ENCODE peak calls at places on chromosomes 7 and 10, in ten cellular contexts. One of them, this sample, is unnamed.

GRCh38 chr7:140084972-140085371 is 22.2 kb upstream of the PARP12 start:
- DNase-seq in hepatocyte: no peak
- DNase-seq in NCI-H1694 treated with DMSO at 0.1 percent for 48 hours: no peak
- DNase-seq in A549: no peak
- DNase-seq in dorsolateral prefrontal cortex: no peak
- DNase-seq in activated naive CD4-positive, alpha-beta T cell: no peak
- DNase-seq in esophagus squamous epithelium: no peak
- DNase-seq in omental fat pad: no peak
- DNase-seq in stomach: no peak
- DNase-seq in NCI-H226: no peak
- DNase-seq in this sample: no peak

GRCh38 chr7:65798111-65799075 is 74.5 kb upstream of the VKORC1L1 start:
- DNase-seq in hepatocyte: no peak
- DNase-seq in NCI-H1694 treated with DMSO at 0.1 percent for 48 hours: no peak
- DNase-seq in A549: no peak
- DNase-seq in dorsolateral prefrontal cortex: no peak
- DNase-seq in activated naive CD4-positive, alpha-beta T cell: no peak
- DNase-seq in esophagus squamous epithelium: no peak
- DNase-seq in omental fat pad: no peak
- DNase-seq in stomach: no peak
- DNase-seq in NCI-H226: peak
- DNase-seq in this sample: no peak

GRCh38 chr7:53684693-53685092 is 649.3 kb downstream of the POM121L12 start:
- DNase-seq in hepatocyte: no peak
- DNase-seq in NCI-H1694 treated with DMSO at 0.1 percent for 48 hours: no peak
- DNase-seq in A549: no peak
- DNase-seq in dorsolateral prefrontal cortex: no peak
- DNase-seq in activated naive CD4-positive, alpha-beta T cell: no peak
- DNase-seq in esophagus squamous epithelium: no peak
- DNase-seq in omental fat pad: no peak
- DNase-seq in stomach: no peak
- DNase-seq in NCI-H226: no peak
- DNase-seq in this sample: no peak

GRCh38 chr7:46011501-46011900 is 90.4 kb upstream of the IGFBP3 start:
- DNase-seq in hepatocyte: no peak
- DNase-seq in NCI-H1694 treated with DMSO at 0.1 percent for 48 hours: no peak
- DNase-seq in A549: no peak
- DNase-seq in dorsolateral prefrontal cortex: no peak
- DNase-seq in activated naive CD4-positive, alpha-beta T cell: no peak
- DNase-seq in esophagus squamous epithelium: no peak
- DNase-seq in omental fat pad: no peak
- DNase-seq in stomach: no peak
- DNase-seq in NCI-H226: peak
- DNase-seq in this sample: no peak

GRCh38 chr7:92925876-92926696 is 89.7 kb upstream of the CDK6 start:
- DNase-seq in hepatocyte: peak
- DNase-seq in NCI-H1694 treated with DMSO at 0.1 percent for 48 hours: no peak
- DNase-seq in A549: no peak
- DNase-seq in dorsolateral prefrontal cortex: no peak
- DNase-seq in activated naive CD4-positive, alpha-beta T cell: no peak
- DNase-seq in esophagus squamous epithelium: no peak
- DNase-seq in omental fat pad: no peak
- DNase-seq in stomach: no peak
- DNase-seq in NCI-H226: no peak
- DNase-seq in this sample: no peak

GRCh38 chr7:95246935-95247370 is 77.4 kb downstream of the PON1 start:
- DNase-seq in hepatocyte: peak
- DNase-seq in NCI-H1694 treated with DMSO at 0.1 percent for 48 hours: peak
- DNase-seq in A549: peak
- DNase-seq in dorsolateral prefrontal cortex: peak
- DNase-seq in activated naive CD4-positive, alpha-beta T cell: no peak
- DNase-seq in esophagus squamous epithelium: no peak
- DNase-seq in omental fat pad: no peak
- DNase-seq in stomach: peak
- DNase-seq in NCI-H226: peak
- DNase-seq in this sample: peak

GRCh38 chr7:42843209-42843800 is 68.6 kb downstream of the C7orf25 start:
- DNase-seq in hepatocyte: peak
- DNase-seq in NCI-H1694 treated with DMSO at 0.1 percent for 48 hours: peak
- DNase-seq in A549: peak
- DNase-seq in dorsolateral prefrontal cortex: no peak
- DNase-seq in activated naive CD4-positive, alpha-beta T cell: no peak
- DNase-seq in esophagus squamous epithelium: no peak
- DNase-seq in omental fat pad: no peak
- DNase-seq in stomach: peak
- DNase-seq in NCI-H226: no peak
- DNase-seq in this sample: peak

GRCh38 chr10:71236286-71236685 is 23.9 kb downstream of the UNC5B start:
- DNase-seq in hepatocyte: peak
- DNase-seq in NCI-H1694 treated with DMSO at 0.1 percent for 48 hours: no peak
- DNase-seq in A549: no peak
- DNase-seq in dorsolateral prefrontal cortex: no peak
- DNase-seq in activated naive CD4-positive, alpha-beta T cell: no peak
- DNase-seq in esophagus squamous epithelium: no peak
- DNase-seq in omental fat pad: no peak
- DNase-seq in stomach: no peak
- DNase-seq in NCI-H226: no peak
- DNase-seq in this sample: no peak

GRCh38 chr7:31763548-31763947 is 76.5 kb downstream of the PPP1R17 start:
- DNase-seq in hepatocyte: no peak
- DNase-seq in NCI-H1694 treated with DMSO at 0.1 percent for 48 hours: no peak
- DNase-seq in A549: peak
- DNase-seq in dorsolateral prefrontal cortex: no peak
- DNase-seq in activated naive CD4-positive, alpha-beta T cell: no peak
- DNase-seq in esophagus squamous epithelium: no peak
- DNase-seq in omental fat pad: no peak
- DNase-seq in stomach: no peak
- DNase-seq in NCI-H226: no peak
- DNase-seq in this sample: no peak

GRCh38 chr7:35647171-35647574 is 47.8 kb downstream of the HERPUD2 start:
- DNase-seq in hepatocyte: peak
- DNase-seq in NCI-H1694 treated with DMSO at 0.1 percent for 48 hours: peak
- DNase-seq in A549: no peak
- DNase-seq in dorsolateral prefrontal cortex: no peak
- DNase-seq in activated naive CD4-positive, alpha-beta T cell: no peak
- DNase-seq in esophagus squamous epithelium: no peak
- DNase-seq in omental fat pad: no peak
- DNase-seq in stomach: no peak
- DNase-seq in NCI-H226: no peak
- DNase-seq in this sample: no peak

GRCh38 chr7:76155938-76156337 is 45.8 kb upstream of the SRRM3 start:
- DNase-seq in hepatocyte: peak
- DNase-seq in NCI-H1694 treated with DMSO at 0.1 percent for 48 hours: no peak
- DNase-seq in A549: peak
- DNase-seq in dorsolateral prefrontal cortex: no peak
- DNase-seq in activated naive CD4-positive, alpha-beta T cell: no peak
- DNase-seq in esophagus squamous epithelium: no peak
- DNase-seq in omental fat pad: peak
- DNase-seq in stomach: peak
- DNase-seq in NCI-H226: peak
- DNase-seq in this sample: peak

GRCh38 chr7:108093903-108094302 is 36.3 kb downstream of the LAMB4 start:
- DNase-seq in hepatocyte: no peak
- DNase-seq in NCI-H1694 treated with DMSO at 0.1 percent for 48 hours: no peak
- DNase-seq in A549: no peak
- DNase-seq in dorsolateral prefrontal cortex: no peak
- DNase-seq in activated naive CD4-positive, alpha-beta T cell: no peak
- DNase-seq in esophagus squamous epithelium: no peak
- DNase-seq in omental fat pad: no peak
- DNase-seq in stomach: no peak
- DNase-seq in NCI-H226: peak
- DNase-seq in this sample: no peak

GRCh38 chr10:13271552-13272163 is 28.2 kb downstream of the PHYH start:
- DNase-seq in hepatocyte: peak
- DNase-seq in NCI-H1694 treated with DMSO at 0.1 percent for 48 hours: peak
- DNase-seq in A549: peak
- DNase-seq in dorsolateral prefrontal cortex: peak
- DNase-seq in activated naive CD4-positive, alpha-beta T cell: peak
- DNase-seq in esophagus squamous epithelium: peak
- DNase-seq in omental fat pad: no peak
- DNase-seq in stomach: peak
- DNase-seq in NCI-H226: no peak
- DNase-seq in this sample: no peak

GRCh38 chr10:98332623-98333269 is 64.8 kb upstream of the LOXL4 start:
- DNase-seq in hepatocyte: no peak
- DNase-seq in NCI-H1694 treated with DMSO at 0.1 percent for 48 hours: no peak
- DNase-seq in A549: peak
- DNase-seq in dorsolateral prefrontal cortex: no peak
- DNase-seq in activated naive CD4-positive, alpha-beta T cell: no peak
- DNase-seq in esophagus squamous epithelium: no peak
- DNase-seq in omental fat pad: no peak
- DNase-seq in stomach: no peak
- DNase-seq in NCI-H226: no peak
- DNase-seq in this sample: no peak

GRCh38 chr7:130096243-130096827 is 26.0 kb downstream of the KLHDC10 start:
- DNase-seq in hepatocyte: no peak
- DNase-seq in NCI-H1694 treated with DMSO at 0.1 percent for 48 hours: peak
- DNase-seq in A549: no peak
- DNase-seq in dorsolateral prefrontal cortex: no peak
- DNase-seq in activated naive CD4-positive, alpha-beta T cell: no peak
- DNase-seq in esophagus squamous epithelium: no peak
- DNase-seq in omental fat pad: no peak
- DNase-seq in stomach: no peak
- DNase-seq in NCI-H226: no peak
- DNase-seq in this sample: no peak

GRCh38 chr7:4851459-4852422 is 10.1 kb downstream of the PAPOLB start:
- DNase-seq in hepatocyte: no peak
- DNase-seq in NCI-H1694 treated with DMSO at 0.1 percent for 48 hours: no peak
- DNase-seq in A549: no peak
- DNase-seq in dorsolateral prefrontal cortex: no peak
- DNase-seq in activated naive CD4-positive, alpha-beta T cell: no peak
- DNase-seq in esophagus squamous epithelium: no peak
- DNase-seq in omental fat pad: no peak
- DNase-seq in stomach: no peak
- DNase-seq in NCI-H226: peak
- DNase-seq in this sample: no peak

GRCh38 chr7:8283968-8284367 is 22.0 kb upstream of the ICA1 start:
- DNase-seq in hepatocyte: no peak
- DNase-seq in NCI-H1694 treated with DMSO at 0.1 percent for 48 hours: no peak
- DNase-seq in A549: no peak
- DNase-seq in dorsolateral prefrontal cortex: no peak
- DNase-seq in activated naive CD4-positive, alpha-beta T cell: no peak
- DNase-seq in esophagus squamous epithelium: no peak
- DNase-seq in omental fat pad: no peak
- DNase-seq in stomach: no peak
- DNase-seq in NCI-H226: no peak
- DNase-seq in this sample: no peak

GRCh38 chr10:79984851-79985250 is 35.9 kb upstream of the SFTPD start:
- DNase-seq in hepatocyte: peak
- DNase-seq in NCI-H1694 treated with DMSO at 0.1 percent for 48 hours: no peak
- DNase-seq in A549: peak
- DNase-seq in dorsolateral prefrontal cortex: no peak
- DNase-seq in activated naive CD4-positive, alpha-beta T cell: no peak
- DNase-seq in esophagus squamous epithelium: no peak
- DNase-seq in omental fat pad: no peak
- DNase-seq in stomach: no peak
- DNase-seq in NCI-H226: peak
- DNase-seq in this sample: peak

GRCh38 chr10:24465899-24466615 is 257.1 kb downstream of the KIAA1217 start:
- DNase-seq in hepatocyte: peak
- DNase-seq in NCI-H1694 treated with DMSO at 0.1 percent for 48 hours: no peak
- DNase-seq in A549: peak
- DNase-seq in dorsolateral prefrontal cortex: no peak
- DNase-seq in activated naive CD4-positive, alpha-beta T cell: no peak
- DNase-seq in esophagus squamous epithelium: no peak
- DNase-seq in omental fat pad: no peak
- DNase-seq in stomach: peak
- DNase-seq in NCI-H226: peak
- DNase-seq in this sample: peak

GRCh38 chr7:44140341-44140740 is 791 bp downstream of the MYL7 start:
- DNase-seq in hepatocyte: no peak
- DNase-seq in NCI-H1694 treated with DMSO at 0.1 percent for 48 hours: no peak
- DNase-seq in A549: no peak
- DNase-seq in dorsolateral prefrontal cortex: no peak
- DNase-seq in activated naive CD4-positive, alpha-beta T cell: no peak
- DNase-seq in esophagus squamous epithelium: no peak
- DNase-seq in omental fat pad: no peak
- DNase-seq in stomach: no peak
- DNase-seq in NCI-H226: no peak
- DNase-seq in this sample: no peak

GRCh38 chr7:138491612-138492386 is 31.7 kb downstream of the TRIM24 start:
- DNase-seq in hepatocyte: no peak
- DNase-seq in NCI-H1694 treated with DMSO at 0.1 percent for 48 hours: no peak
- DNase-seq in A549: no peak
- DNase-seq in dorsolateral prefrontal cortex: no peak
- DNase-seq in activated naive CD4-positive, alpha-beta T cell: no peak
- DNase-seq in esophagus squamous epithelium: no peak
- DNase-seq in omental fat pad: no peak
- DNase-seq in stomach: no peak
- DNase-seq in NCI-H226: no peak
- DNase-seq in this sample: no peak